ENCODE peak calls at places on chromosomes 5 and 9, in nine cellular contexts. Z, M, H, K, D, U, Y, S and N are unnamed samples.

GRCh38 chr5:143887302-143887638 is 75.3 kb downstream of the HMHB1 start:
- DNase-seq in Z (no peak), M (no peak), H (no peak), K (peak; percentile 60), D (no peak), U (peak; percentile 14), Y (peak; percentile 51), S (peak; percentile 34), N (no peak)

GRCh38 chr9:126165755-126166154 is 160.9 kb upstream of the MVB12B start:
- DNase-seq in Z (no peak), M (no peak), H (no peak), K (no peak), D (no peak), U (no peak), Y (no peak), S (no peak), N (no peak)

GRCh38 chr9:124771867-124772621 is 933 bp upstream of the NR6A1 start:
- DNase-seq in Z (peak; percentile 88), M (peak; percentile 66), H (no peak), K (peak; percentile 74), D (peak; percentile 59), U (no peak), Y (no peak), S (peak; percentile 63), N (no peak)

GRCh38 chr9:37531699-37532098 is 44.5 kb downstream of the FBXO10 start:
- DNase-seq in Z (no peak), M (no peak), H (no peak), K (no peak), D (no peak), U (no peak), Y (no peak), S (no peak), N (peak; percentile 18)

GRCh38 chr5:177508837-177509236 is 789 bp downstream of the DOK3 start:
- DNase-seq in Z (no peak), M (no peak), H (no peak), K (no peak), D (no peak), U (peak; percentile 68), Y (no peak), S (no peak), N (no peak)

GRCh38 chr5:135034186-135034962 is at the start of gene PITX1:
- DNase-seq in Z (no peak), M (peak; percentile 65), H (no peak), K (no peak), D (no peak), U (peak; percentile 22), Y (peak; percentile 40), S (peak; percentile 87), N (no peak)

GRCh38 chr5:151739395-151739794 is 19.0 kb downstream of the ATOX1 start:
- DNase-seq in Z (no peak), M (no peak), H (no peak), K (peak; percentile 31), D (no peak), U (no peak), Y (no peak), S (no peak), N (no peak)

GRCh38 chr9:14924821-14925220 is 14.6 kb upstream of the FREM1 start:
- DNase-seq in Z (no peak), M (no peak), H (no peak), K (peak; percentile 75), D (no peak), U (no peak), Y (peak; percentile 41), S (peak; percentile 6), N (no peak)

GRCh38 chr9:127256324-127256723 is 8.2 kb upstream of the GARNL3 start:
- DNase-seq in Z (no peak), M (no peak), H (no peak), K (no peak), D (no peak), U (no peak), Y (no peak), S (no peak), N (no peak)

GRCh38 chr9:33843312-33843950 is 26.5 kb downstream of the UBE2R2 start:
- DNase-seq in Z (no peak), M (no peak), H (no peak), K (no peak), D (no peak), U (no peak), Y (no peak), S (no peak), N (no peak)

GRCh38 chr9:97293207-97293721 is 14.2 kb upstream of the CCDC180 start:
- DNase-seq in Z (peak; percentile 43), M (peak; percentile 8), H (no peak), K (peak; percentile 38), D (no peak), U (no peak), Y (no peak), S (peak; percentile 12), N (no peak)

GRCh38 chr5:55222819-55223124 is 4.3 kb downstream of the MCIDAS start:
- DNase-seq in Z (no peak), M (no peak), H (no peak), K (no peak), D (no peak), U (no peak), Y (no peak), S (no peak), N (peak; percentile 19)

GRCh38 chr5:179125789-179126505 is 65.8 kb downstream of the ZNF354C start:
- DNase-seq in Z (no peak), M (no peak), H (no peak), K (no peak), D (no peak), U (no peak), Y (no peak), S (no peak), N (no peak)

GRCh38 chr5:37767961-37768360 is 71.9 kb downstream of the GDNF start:
- DNase-seq in Z (no peak), M (no peak), H (no peak), K (no peak), D (peak; percentile 3), U (no peak), Y (no peak), S (no peak), N (no peak)

GRCh38 chr9:75108571-75108970 is 20.3 kb downstream of the OSTF1 start:
- DNase-seq in Z (no peak), M (no peak), H (no peak), K (peak; percentile 72), D (no peak), U (peak; percentile 5), Y (no peak), S (peak; percentile 71), N (peak; percentile 16)

GRCh38 chr9:115694991-115695390 is 458.6 kb upstream of the PAPPA start:
- DNase-seq in Z (no peak), M (no peak), H (no peak), K (peak; percentile 32), D (no peak), U (no peak), Y (no peak), S (no peak), N (no peak)

GRCh38 chr9:122133263-122133983 is 26.2 kb downstream of the NDUFA8 start:
- DNase-seq in Z (peak; percentile 34), M (no peak), H (no peak), K (no peak), D (no peak), U (no peak), Y (no peak), S (no peak), N (no peak)

GRCh38 chr9:93962561-93963440 is 7.6 kb upstream of the BARX1 start:
- DNase-seq in Z (peak; percentile 76), M (peak; percentile 87), H (peak; percentile 19), K (peak; percentile 92), D (peak; percentile 5), U (peak; percentile 94), Y (peak; percentile 28), S (peak; percentile 65), N (peak; percentile 92)

GRCh38 chr5:42912184-42912766 is 100.6 kb upstream of the SELENOP start:
- DNase-seq in Z (peak; percentile 22), M (peak; percentile 65), H (no peak), K (peak; percentile 68), D (no peak), U (peak; percentile 59), Y (peak; percentile 14), S (peak; percentile 60), N (peak; percentile 67)

GRCh38 chr9:131583342-131583645 is 38.0 kb downstream of the PRRT1B start:
- DNase-seq in Z (no peak), M (no peak), H (no peak), K (no peak), D (no peak), U (no peak), Y (no peak), S (no peak), N (no peak)

GRCh38 chr9:105282870-105283621 is 38.6 kb downstream of the SLC44A1 start:
- DNase-seq in Z (no peak), M (no peak), H (no peak), K (no peak), D (no peak), U (no peak), Y (no peak), S (no peak), N (no peak)

GRCh38 chr9:120781236-120781635 is 12.0 kb downstream of the FBXW2 start:
- DNase-seq in Z (no peak), M (no peak), H (no peak), K (no peak), D (no peak), U (no peak), Y (no peak), S (no peak), N (no peak)

GRCh38 chr5:122775713-122776084 is 819 bp downstream of the SNX2 start:
- DNase-seq in Z (no peak), M (no peak), H (no peak), K (peak; percentile 41), D (no peak), U (peak; percentile 72), Y (no peak), S (peak; percentile 18), N (peak; percentile 34)

GRCh38 chr9:113823421-113823820 is 52.7 kb upstream of the ZNF618 start:
- DNase-seq in Z (no peak), M (no peak), H (no peak), K (no peak), D (no peak), U (no peak), Y (no peak), S (no peak), N (no peak)

GRCh38 chr9:11064853-11065252 is 452.1 kb upstream of the PTPRD start:
- DNase-seq in Z (no peak), M (no peak), H (no peak), K (no peak), D (no peak), U (no peak), Y (no peak), S (no peak), N (no peak)

GRCh38 chr5:172380992-172381643 is 73.2 kb downstream of the SH3PXD2B start:
- DNase-seq in Z (no peak), M (no peak), H (peak; percentile 64), K (no peak), D (peak; percentile 67), U (no peak), Y (no peak), S (no peak), N (no peak)

GRCh38 chr9:88458716-88459115 is 70.5 kb downstream of the SPIN1 start:
- DNase-seq in Z (no peak), M (no peak), H (no peak), K (peak; percentile 86), D (no peak), U (no peak), Y (peak; percentile 85), S (peak; percentile 61), N (no peak)